ENCODE peak calls at places on chromosome 17, in nine cellular contexts. N is Karpas-422, J is cardiac fibroblast, U is prostate gland, E is fibroblast of the conjunctiva, F is AG09319, I is testis, H is COR-L47, S is heart left ventricle. Q is an unnamed sample.

GRCh38 chr17:18039535-18040286 is 503 bp downstream of the GID4 start:
- DNase-seq in N (peak; percentile 75), J (no peak), U (no peak), E (no peak), F (no peak), I (no peak), H (no peak), S (peak; percentile 66), Q (no peak)

GRCh38 chr17:29709861-29710849 is 87.4 kb upstream of the CORO6 start:
- DNase-seq in N (peak; percentile 12), J (peak; percentile 56), U (no peak), E (no peak), F (no peak), I (no peak), H (no peak), S (no peak), Q (no peak)

GRCh38 chr17:64780096-64781012 is 118.2 kb upstream of the SMURF2 start:
- DNase-seq in N (no peak), J (no peak), U (peak; percentile 74), E (no peak), F (no peak), I (peak; percentile 29), H (peak; percentile 31), S (peak; percentile 82), Q (no peak)

GRCh38 chr17:80709090-80709695 is 164.6 kb downstream of the RPTOR start:
- DNase-seq in N (no peak), J (no peak), U (no peak), E (no peak), F (no peak), I (no peak), H (no peak), S (no peak), Q (no peak)

GRCh38 chr17:45284176-45285140 is 22.6 kb upstream of the SPATA32 start:
- DNase-seq in N (peak; percentile 64), J (no peak), U (peak; percentile 83), E (no peak), F (no peak), I (no peak), H (no peak), S (peak; percentile 72), Q (no peak)

GRCh38 chr17:47776330-47777197 is 43.5 kb downstream of the TBX21 start:
- DNase-seq in N (peak; percentile 83), J (peak; percentile 64), U (no peak), E (no peak), F (peak; percentile 2), I (no peak), H (peak; percentile 26), S (no peak), Q (peak; percentile 21)

GRCh38 chr17:64393000-64393402 is 2.3 kb upstream of the PECAM1 start:
- DNase-seq in N (no peak), J (no peak), U (no peak), E (no peak), F (no peak), I (no peak), H (no peak), S (no peak), Q (no peak)

GRCh38 chr17:17001874-17002520 is 30.1 kb upstream of the TNFRSF13B start:
- DNase-seq in N (peak; percentile 92), J (peak; percentile 74), U (peak; percentile 75), E (peak; percentile 46), F (peak; percentile 11), I (peak; percentile 87), H (peak; percentile 59), S (peak; percentile 90), Q (peak; percentile 74)

GRCh38 chr17:49616086-49616485 is 40.4 kb downstream of the NXPH3 start:
- DNase-seq in N (no peak), J (peak; percentile 22), U (no peak), E (no peak), F (no peak), I (no peak), H (no peak), S (no peak), Q (peak; percentile 43)